ENCODE peak calls at places on chromosome 20, in six cellular contexts. V is AG08395, Q is skeletal muscle cell, P is NCI-H510A treated with DMSO at 0.1 percent for 48 hours, F is NCI-H2081, T is GM12891. W is an unnamed sample.

GRCh38 chr20:10812738-10813327 is 139.0 kb upstream of the JAG1 start:
- DNase-seq in F (no peak), Q (no peak), V (no peak), P (no peak), T (no peak), W (no peak)

GRCh38 chr20:49276895-49277785 is 717 bp downstream of the ZNFX1 start:
- DNase-seq in T (no peak), V (peak), P (no peak), Q (no peak), F (no peak), W (peak)

GRCh38 chr20:14667241-14667640 is 329.8 kb upstream of the FLRT3 start:
- DNase-seq in P (no peak), V (no peak), F (no peak), Q (no peak), T (no peak), W (no peak)

GRCh38 chr20:25300496-25301170 is 52.7 kb downstream of the PYGB start:
- DNase-seq in P (peak), F (no peak), V (peak), T (no peak), Q (no peak), W (no peak)

GRCh38 chr20:31845300-31845863 is at the start of gene FOXS1:
- DNase-seq in T (no peak), P (no peak), Q (no peak), F (no peak), V (no peak), W (no peak)

GRCh38 chr20:58670097-58670496 is 19.0 kb downstream of the STX16 start:
- DNase-seq in P (no peak), Q (no peak), V (peak), T (no peak), F (no peak), W (no peak)

GRCh38 chr20:4957939-4958362 is 43.4 kb downstream of the SLC23A2 start:
- DNase-seq in P (no peak), F (no peak), Q (no peak), T (no peak), V (peak), W (peak)

GRCh38 chr20:26276811-26277210 is 580.2 kb upstream of the ZNF337 start:
- DNase-seq in P (no peak), V (peak), Q (no peak), T (no peak), F (no peak), W (no peak)

GRCh38 chr20:2693286-2693995 is 861 bp downstream of the EBF4 start:
- DNase-seq in V (peak), T (peak), P (peak), F (no peak), Q (no peak), W (peak)

GRCh38 chr20:63381781-63382431 is 20.8 kb upstream of the CHRNA4 start:
- DNase-seq in T (peak), V (peak), P (no peak), Q (no peak), F (no peak), W (peak)

GRCh38 chr20:59149678-59150504 is 13.7 kb upstream of the ZNF831 start:
- DNase-seq in Q (no peak), T (peak), P (no peak), V (no peak), F (no peak), W (peak)

GRCh38 chr20:460707-461106 is 1.6 kb downstream of the TBC1D20 start:
- DNase-seq in V (peak), T (no peak), P (no peak), F (no peak), Q (no peak), W (no peak)

GRCh38 chr20:43300887-43301286 is 111.2 kb upstream of the PTPRT start:
- DNase-seq in T (no peak), F (no peak), V (no peak), Q (no peak), P (no peak), W (no peak)

GRCh38 chr20:47071646-47072185 is 177.1 kb downstream of the EYA2 start:
- DNase-seq in T (no peak), Q (no peak), P (no peak), F (no peak), V (no peak), W (no peak)

GRCh38 chr20:2386516-2387179 is 5.9 kb downstream of the TGM6 start:
- DNase-seq in Q (no peak), F (no peak), V (peak), T (no peak), P (no peak), W (no peak)

GRCh38 chr20:63978319-63979220 is 872 bp downstream of the SAMD10 start:
- DNase-seq in V (no peak), T (peak), P (peak), Q (no peak), F (peak), W (peak)

GRCh38 chr20:60454491-60454890 is 496.3 kb downstream of the CDH26 start:
- DNase-seq in P (no peak), F (no peak), Q (no peak), V (no peak), T (no peak), W (no peak)

W was measured in germinal center.